ENCODE peak calls at places on chromosome 11, in nine cellular contexts. U, B, D, Y, P, N, H, X and C are unnamed samples.
A peak's percentile ranks its signal among the peaks of the same experiment; 100 is the strongest.

GRCh38 chr11:70110538-70111055 is 32.5 kb downstream of the ANO1 start:
- DNase-seq in U (no peak), B (no peak), D (no peak), Y (no peak), P (no peak), N (no peak), H (no peak), X (no peak), C (no peak)

GRCh38 chr11:2554338-2555240 is 109.8 kb downstream of the KCNQ1 start:
- DNase-seq in U (no peak), B (no peak), D (no peak), Y (no peak), P (no peak), N (no peak), H (no peak), X (no peak), C (no peak)

GRCh38 chr11:83836883-83837654 is 550.9 kb upstream of the CCDC90B start:
- DNase-seq in U (peak; percentile 28), B (peak; percentile 32), D (no peak), Y (no peak), P (peak; percentile 75), N (peak; percentile 7), H (peak; percentile 18), X (peak; percentile 30), C (peak; percentile 7)

GRCh38 chr11:26229270-26229669 is 102.7 kb upstream of the ANO3 start:
- DNase-seq in U (peak; percentile 54), B (no peak), D (peak; percentile 44), Y (no peak), P (peak; percentile 14), N (no peak), H (no peak), X (no peak), C (no peak)

GRCh38 chr11:76159983-76160661 is 46.2 kb downstream of the WNT11 start:
- DNase-seq in U (no peak), B (no peak), D (no peak), Y (no peak), P (no peak), N (no peak), H (peak; percentile 74), X (no peak), C (no peak)

GRCh38 chr11:46736146-46736545 is 17.1 kb downstream of the F2 start:
- DNase-seq in U (no peak), B (no peak), D (no peak), Y (no peak), P (no peak), N (no peak), H (no peak), X (no peak), C (no peak)

GRCh38 chr11:94910281-94910680 is 63.1 kb downstream of the CWC15 start:
- DNase-seq in U (no peak), B (no peak), D (no peak), Y (no peak), P (no peak), N (no peak), H (no peak), X (no peak), C (no peak)

GRCh38 chr11:68904458-68904847 is 762 bp downstream of the IGHMBP2 start:
- DNase-seq in U (no peak), B (peak; percentile 32), D (no peak), Y (no peak), P (no peak), N (peak; percentile 9), H (no peak), X (peak; percentile 40), C (no peak)

GRCh38 chr11:8011981-8012444 is 24.9 kb downstream of the EIF3F start:
- DNase-seq in U (peak; percentile 95), B (no peak), D (peak; percentile 82), Y (no peak), P (peak; percentile 90), N (no peak), H (no peak), X (no peak), C (no peak)